ENCODE peak calls at places on chromosomes 4 and X, in ten cellular contexts. Z is epithelial cell of esophagus, H is suprapubic skin, J is RWPE1, B is uterus, Q is AG10803, N is coronary artery, R is heart right ventricle, O is astrocyte of the spinal cord, A is nephron progenitor cell. I is an unnamed sample.

GRCh38 chr4:15233626-15234025 is 194.2 kb upstream of the C1QTNF7 start:
- DNase-seq in O (no peak), Z (no peak), J (no peak), H (no peak), N (no peak), R (no peak), Q (peak), A (no peak), B (no peak), I (no peak)

GRCh38 chr4:189002475-189002874 is 863.2 kb downstream of the TRIML1 start:
- DNase-seq in B (no peak), Q (no peak), R (no peak), A (no peak), J (no peak), O (no peak), N (no peak), Z (no peak), H (no peak), I (no peak)

GRCh38 chr4:677431-678293 is 3.3 kb downstream of the MYL5 start:
- DNase-seq in O (no peak), J (peak), B (no peak), N (no peak), R (no peak), A (no peak), H (no peak), Q (peak), Z (peak), I (no peak)

GRCh38 chr4:48331577-48332340 is 9.6 kb upstream of the SLAIN2 start:
- DNase-seq in O (peak), A (no peak), H (no peak), Q (peak), Z (peak), R (no peak), B (no peak), N (no peak), J (peak), I (no peak)

GRCh38 chr4:136823020-136823419 is 709.3 kb downstream of the PCDH18 start:
- DNase-seq in A (no peak), R (no peak), N (no peak), Q (no peak), J (no peak), O (no peak), B (no peak), H (no peak), Z (no peak), I (no peak)

GRCh38 chr4:123284166-123284565 is 112.4 kb upstream of the SPRY1 start:
- DNase-seq in N (no peak), H (no peak), B (no peak), Q (peak), Z (no peak), O (peak), J (no peak), A (no peak), R (no peak), I (no peak)

GRCh38 chr4:150973626-150974250 is 41.3 kb downstream of the LRBA start:
- DNase-seq in H (no peak), O (no peak), B (no peak), Q (peak), A (no peak), J (no peak), R (no peak), Z (no peak), N (no peak), I (no peak)

GRCh38 chr4:112517911-112518310 is 1.9 kb upstream of the NEUROG2 start:
- DNase-seq in Z (no peak), Q (no peak), A (no peak), R (no peak), N (no peak), J (no peak), O (no peak), B (no peak), H (no peak), I (no peak)

GRCh38 chr4:101944649-101945048 is 154.1 kb downstream of the BANK1 start:
- DNase-seq in A (no peak), J (no peak), Z (peak), N (no peak), H (no peak), B (no peak), O (peak), R (no peak), Q (peak), I (no peak)

GRCh38 chr4:7638984-7639789 is 204.5 kb upstream of the PSAPL1 start:
- DNase-seq in R (no peak), J (no peak), Z (no peak), H (no peak), A (no peak), Q (no peak), N (no peak), B (no peak), O (no peak), I (no peak)

GRCh38 chr4:121462660-121463261 is 81.9 kb upstream of the QRFPR start:
- DNase-seq in Z (peak), J (peak), N (no peak), B (no peak), H (no peak), Q (peak), O (peak), R (no peak), A (peak), I (peak)

GRCh38 chr4:38030023-38030422 is 69.8 kb downstream of the PTTG2 start:
- DNase-seq in R (no peak), J (peak), Q (peak), B (no peak), O (peak), A (no peak), Z (peak), N (no peak), H (no peak), I (no peak)

GRCh38 chr4:99665981-99666380 is 8.4 kb upstream of the C4orf54 start:
- DNase-seq in Z (no peak), N (no peak), A (no peak), J (no peak), B (no peak), O (no peak), R (no peak), H (no peak), Q (no peak), I (no peak)

GRCh38 chr4:62320612-62321011 is 1120.5 kb downstream of the ADGRL3 start:
- DNase-seq in J (no peak), Q (no peak), A (no peak), Z (no peak), N (no peak), O (no peak), B (no peak), H (no peak), R (no peak), I (no peak)

GRCh38 chr4:168541608-168541953 is 44.7 kb downstream of the PALLD start:
- DNase-seq in A (no peak), R (no peak), Z (peak), H (no peak), O (peak), J (peak), N (no peak), Q (peak), B (no peak), I (no peak)

GRCh38 chr4:90542216-90542615 is 415.0 kb downstream of the CCSER1 start:
- DNase-seq in B (no peak), J (no peak), O (no peak), N (no peak), A (no peak), H (no peak), Q (no peak), Z (no peak), R (no peak), I (no peak)

GRCh38 chr4:174225247-174226054 is 58.0 kb downstream of the FBXO8 start:
- DNase-seq in A (no peak), B (no peak), R (no peak), Q (no peak), H (no peak), N (no peak), O (no peak), Z (no peak), J (no peak), I (no peak)

GRCh38 chr4:46986922-46987638 is 6.3 kb downstream of the GABRA4 start:
- DNase-seq in J (no peak), B (no peak), H (no peak), N (no peak), Z (no peak), A (no peak), R (no peak), Q (no peak), O (no peak), I (no peak)

GRCh38 chr4:143289370-143289769 is 47.3 kb upstream of the GAB1 start:
- DNase-seq in Q (no peak), H (no peak), Z (no peak), O (no peak), A (no peak), B (no peak), N (no peak), J (no peak), R (no peak), I (no peak)

GRCh38 chr4:168562021-168562691 is 65.3 kb downstream of the PALLD start:
- DNase-seq in J (peak), A (no peak), O (peak), B (no peak), N (no peak), H (no peak), Q (peak), Z (peak), R (no peak), I (no peak)

GRCh38 chrX:46758163-46758955 is 559 bp downstream of the SLC9A7 start:
- DNase-seq in N (no peak), A (no peak), J (no peak), O (peak), R (peak), B (no peak), Z (peak), H (no peak), Q (peak), I (peak)

GRCh38 chr4:101022151-101023024 is 324.9 kb downstream of the PPP3CA start:
- DNase-seq in Z (no peak), B (no peak), A (no peak), N (no peak), O (peak), Q (peak), R (no peak), J (no peak), H (no peak), I (no peak)

GRCh38 chrX:111348363-111348927 is 63.5 kb downstream of the DCX start:
- DNase-seq in Q (no peak), Z (no peak), R (no peak), J (no peak), O (no peak), B (no peak), H (no peak), N (no peak), A (no peak), I (no peak)

GRCh38 chr4:173505924-173506779 is 23.9 kb downstream of the HAND2 start:
- DNase-seq in A (peak), J (peak), B (no peak), R (peak), N (no peak), O (no peak), Q (peak), Z (peak), H (peak), I (no peak)

GRCh38 chr4:88297725-88298453 is 13.5 kb upstream of the PPM1K start:
- DNase-seq in O (no peak), H (no peak), Z (no peak), B (no peak), A (no peak), N (no peak), R (no peak), Q (no peak), J (no peak), I (no peak)

GRCh38 chr4:185357733-185358440 is 37.8 kb downstream of the LRP2BP start:
- DNase-seq in R (no peak), N (no peak), Q (no peak), H (no peak), Z (no peak), A (no peak), O (no peak), B (no peak), J (no peak), I (no peak)

GRCh38 chr4:106595906-106596305 is 227.3 kb upstream of the GIMD1 start:
- DNase-seq in N (no peak), B (no peak), Z (no peak), J (no peak), H (no peak), O (no peak), A (no peak), R (no peak), Q (peak), I (no peak)

GRCh38 chrX:136425996-136426395 is 61.8 kb upstream of the BRS3 start:
- DNase-seq in H (no peak), J (no peak), Q (no peak), O (no peak), B (no peak), R (no peak), Z (no peak), N (no peak), A (no peak), I (no peak)

GRCh38 chr4:53004497-53005148 is 142.5 kb downstream of the RASL11B start:
- DNase-seq in B (no peak), Z (no peak), N (no peak), J (no peak), O (no peak), H (no peak), R (no peak), Q (no peak), A (no peak), I (no peak)

GRCh38 chr4:173018446-173018845 is 150.2 kb upstream of the GALNT7 start:
- DNase-seq in N (no peak), Z (no peak), R (no peak), Q (no peak), H (no peak), O (no peak), B (no peak), J (no peak), A (no peak), I (no peak)

GRCh38 chrX:134975516-134975915 is 15.3 kb upstream of the SMIM10 start:
- DNase-seq in B (no peak), R (no peak), A (no peak), O (no peak), J (no peak), Z (no peak), Q (no peak), H (no peak), N (no peak), I (no peak)

GRCh38 chrX:2449135-2449886 is 51.5 kb downstream of the DHRSX start:
- DNase-seq in J (no peak), A (peak), B (no peak), H (no peak), Z (no peak), R (no peak), N (no peak), O (no peak), Q (no peak), I (no peak)

GRCh38 chrX:108139303-108139702 is 47.7 kb downstream of the ATG4A start:
- DNase-seq in Z (peak), N (no peak), R (no peak), O (no peak), H (no peak), A (no peak), B (no peak), J (no peak), Q (no peak), I (no peak)

GRCh38 chr4:71784569-71785197 is 804 bp upstream of the GC start:
- DNase-seq in A (no peak), Q (no peak), N (no peak), J (no peak), Z (no peak), O (no peak), B (no peak), R (no peak), H (no peak), I (no peak)

GRCh38 chr4:85929926-85930325 is 429.9 kb downstream of the MAPK10 start:
- DNase-seq in R (no peak), Z (no peak), J (no peak), O (no peak), A (peak), B (no peak), N (no peak), H (no peak), Q (no peak), I (no peak)

DNA sequence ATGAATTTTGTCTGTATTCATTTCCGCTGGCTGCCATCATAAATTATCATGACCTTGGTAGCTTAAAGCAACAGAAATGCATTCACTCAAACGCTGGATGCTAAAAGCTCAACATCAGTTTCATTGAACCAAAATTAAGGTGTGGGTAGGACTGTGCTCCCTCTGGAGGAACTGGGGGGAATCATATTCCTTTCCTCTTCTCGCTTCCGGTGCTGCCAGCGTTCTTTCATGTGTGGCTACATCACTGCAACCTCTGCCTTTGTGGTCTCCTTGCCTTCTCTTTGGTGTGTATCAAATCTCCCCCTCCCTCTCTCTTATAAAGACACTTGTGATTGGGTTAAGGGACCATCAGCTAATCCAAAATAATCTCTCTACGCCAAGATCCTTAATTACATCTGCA is 39.5 kb downstream of the NEIL3 start:
- DNase-seq in J (peak), R (no peak), Q (no peak), Z (no peak), B (no peak), H (no peak), N (no peak), A (no peak), O (no peak), I (no peak)
- TF ChIP-seq CTCF in J (no peak), R (no peak), Q (no peak), Z (no peak), B (no peak), H (no peak), N (no peak), A (no peak), O (no peak), I (no peak)

GRCh38 chr4:40718571-40718970 is 31.2 kb upstream of the NSUN7 start:
- DNase-seq in R (no peak), B (no peak), H (no peak), Q (no peak), J (no peak), A (no peak), Z (no peak), N (no peak), O (no peak), I (no peak)

GRCh38 chr4:40720931-40721330 is 28.8 kb upstream of the NSUN7 start:
- DNase-seq in Q (no peak), R (no peak), H (no peak), O (no peak), N (no peak), A (no peak), J (no peak), B (no peak), Z (no peak), I (no peak)

GRCh38 chr4:40720351-40720750 is 29.4 kb upstream of the NSUN7 start:
- DNase-seq in N (no peak), H (no peak), Q (no peak), B (no peak), A (no peak), O (no peak), J (no peak), Z (no peak), R (no peak), I (no peak)

GRCh38 chr4:40721730-40722171 is 28.0 kb upstream of the NSUN7 start:
- DNase-seq in N (no peak), O (peak), B (no peak), Z (peak), J (no peak), R (no peak), Q (peak), A (no peak), H (no peak), I (no peak)

DNA sequence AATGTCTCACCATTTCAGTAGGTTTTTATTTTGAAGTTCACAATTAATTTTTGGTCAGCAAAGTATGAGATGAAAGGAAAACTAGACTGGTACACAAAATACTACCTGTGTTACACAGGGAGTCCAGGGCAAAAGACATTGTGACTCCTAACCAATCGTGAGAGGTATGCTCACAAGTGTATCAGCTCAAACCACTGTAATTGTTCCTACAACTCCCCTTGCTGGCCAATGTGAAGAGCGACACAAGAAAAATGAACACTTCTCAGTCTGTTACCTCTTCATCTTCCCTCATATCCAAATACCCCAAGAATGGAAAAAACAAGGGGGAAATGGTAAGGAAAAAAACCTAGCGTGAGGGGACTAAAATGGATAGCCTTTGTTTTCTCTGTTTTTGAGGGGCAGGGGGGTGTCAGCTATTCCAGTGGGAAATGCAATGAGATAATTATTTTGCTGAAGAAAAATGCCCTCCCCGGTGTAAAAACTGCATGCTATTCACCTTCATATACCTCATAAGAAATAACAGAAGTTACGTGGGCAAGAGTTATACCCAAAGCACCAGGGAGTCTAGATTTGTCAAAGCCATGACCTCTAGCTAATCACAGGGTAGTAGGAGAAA is 30.6 kb upstream of the NSUN7 start:
- DNase-seq in R (no peak), J (peak), Q (peak), O (peak), N (no peak), Z (peak), H (no peak), A (no peak), B (no peak), I (no peak)
- TF ChIP-seq CTCF in R (peak), J (peak), Q (peak), O (peak), N (no peak), Z (peak), H (peak), A (peak), B (no peak), I (peak)

GRCh38 chr4:109952612-109953011 is 39.9 kb downstream of the EGF start:
- DNase-seq in B (no peak), O (no peak), J (no peak), R (no peak), A (no peak), H (no peak), Q (no peak), N (no peak), Z (peak), I (no peak)
- TF ChIP-seq CTCF in B (no peak), O (no peak), J (no peak), R (no peak), A (no peak), H (no peak), Q (no peak), N (no peak), Z (no peak), I (no peak)

DNA sequence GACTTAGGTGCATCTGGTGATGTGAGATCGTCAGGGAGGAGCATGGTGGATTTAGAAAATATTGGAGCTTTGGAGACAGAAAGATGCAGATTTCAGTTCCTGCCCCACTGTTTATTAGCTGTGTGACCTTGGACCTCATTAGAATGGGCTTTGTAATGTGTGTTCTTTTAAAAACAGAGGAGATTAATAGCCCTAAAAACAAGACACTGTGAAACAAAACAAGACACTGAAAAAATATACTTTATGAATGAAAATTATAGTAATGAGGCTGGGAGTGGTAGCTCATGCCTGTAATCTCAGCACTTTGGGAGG is 79.5 kb downstream of the EVC start:
- DNase-seq in N (no peak), H (no peak), J (no peak), R (no peak), O (no peak), Q (no peak), Z (no peak), A (no peak), B (no peak), I (no peak)
- TF ChIP-seq CTCF in N (peak), H (no peak), J (peak), R (no peak), O (no peak), Q (no peak), Z (no peak), A (no peak), B (no peak), I (peak)